ENCODE peak calls at places on chromosomes 13 and 19, in six cellular contexts. One of them, this sample, is unnamed.

GRCh38 chr13:107271226-107271625 is 703.3 kb upstream of the ARGLU1 start:
- DNase-seq in AG10803: no peak
- DNase-seq in AG04450: no peak
- DNase-seq in psoas muscle: no peak
- DNase-seq in mesendoderm: peak; percentile 88
- DNase-seq in heart right ventricle: peak; percentile 8
- DNase-seq in this sample: no peak

GRCh38 chr19:46404884-46405658 is 8.3 kb downstream of the CCDC8 start:
- DNase-seq in heart right ventricle: no peak
- DNase-seq in mesendoderm: peak; percentile 82
- DNase-seq in AG04450: no peak
- DNase-seq in psoas muscle: peak; percentile 50
- DNase-seq in AG10803: no peak
- DNase-seq in this sample: no peak

GRCh38 chr19:45791744-45792481 is 732 bp downstream of the DMWD start:
- DNase-seq in AG10803: no peak
- DNase-seq in heart right ventricle: no peak
- DNase-seq in mesendoderm: no peak
- DNase-seq in AG04450: no peak
- DNase-seq in psoas muscle: no peak
- DNase-seq in this sample: peak; percentile 90

GRCh38 chr19:33192010-33192409 is 2.1 kb upstream of the LRP3 start:
- DNase-seq in AG10803: no peak
- DNase-seq in AG04450: no peak
- DNase-seq in heart right ventricle: no peak
- DNase-seq in psoas muscle: peak; percentile 6
- DNase-seq in mesendoderm: peak; percentile 19
- DNase-seq in this sample: peak; percentile 52

GRCh38 chr19:2010135-2010668 is 5.3 kb downstream of the BTBD2 start:
- DNase-seq in AG10803: no peak
- DNase-seq in psoas muscle: no peak
- DNase-seq in mesendoderm: no peak
- DNase-seq in heart right ventricle: no peak
- DNase-seq in AG04450: no peak
- DNase-seq in this sample: peak; percentile 89

GRCh38 chr19:13978306-13978705 is 26.0 kb downstream of the DCAF15 start:
- DNase-seq in heart right ventricle: peak; percentile 87
- DNase-seq in psoas muscle: peak; percentile 86
- DNase-seq in mesendoderm: peak; percentile 98
- DNase-seq in AG10803: no peak
- DNase-seq in AG04450: no peak
- DNase-seq in this sample: no peak

GRCh38 chr19:1990230-1991017 is 25.1 kb downstream of the BTBD2 start:
- DNase-seq in heart right ventricle: no peak
- DNase-seq in mesendoderm: no peak
- DNase-seq in AG04450: no peak
- DNase-seq in psoas muscle: peak; percentile 53
- DNase-seq in AG10803: no peak
- DNase-seq in this sample: no peak

GRCh38 chr19:3983936-3984583 is 1.2 kb downstream of the EEF2 start:
- DNase-seq in mesendoderm: no peak
- DNase-seq in AG04450: no peak
- DNase-seq in AG10803: peak; percentile 66
- DNase-seq in heart right ventricle: no peak
- DNase-seq in psoas muscle: peak; percentile 83
- DNase-seq in this sample: peak; percentile 84

GRCh38 chr13:48975926-48976676 is 389 bp downstream of the FNDC3A start:
- DNase-seq in mesendoderm: peak; percentile 90
- DNase-seq in psoas muscle: peak; percentile 90
- DNase-seq in heart right ventricle: peak; percentile 81
- DNase-seq in AG10803: peak; percentile 76
- DNase-seq in AG04450: peak; percentile 39
- DNase-seq in this sample: peak; percentile 93